ENCODE peak calls at places on chromosomes 16 and 17, in eight cellular contexts. Y is AG10803, X is HuH-7.5, D is HFFc6, S is left lung, V is T-helper 2 cell, M is posterior cingulate gyrus, J is AG09309. U is an unnamed sample.

GRCh38 chr17:44386182-44386525 is 3.3 kb downstream of the ITGA2B start:
- DNase-seq in J (no peak), X (no peak), Y (no peak), D (no peak), S (no peak), M (no peak), V (no peak), U (no peak)

GRCh38 chr17:8985054-8985701 is 19.7 kb upstream of the PIK3R5 start:
- DNase-seq in M (no peak), J (no peak), Y (no peak), D (no peak), S (no peak), V (no peak), X (no peak), U (no peak)

GRCh38 chr17:63917646-63918045 is 993 bp downstream of the GH1 start:
- DNase-seq in Y (no peak), X (no peak), M (no peak), D (no peak), V (no peak), S (peak; percentile 54), J (no peak), U (no peak)

GRCh38 chr16:72946474-72947194 is 101.3 kb downstream of the ZFHX3 start:
- DNase-seq in D (no peak), J (no peak), S (no peak), M (no peak), V (no peak), X (no peak), Y (no peak), U (no peak)

GRCh38 chr16:68247932-68248331 is 2.8 kb downstream of the PLA2G15 start:
- DNase-seq in Y (no peak), S (no peak), M (no peak), D (no peak), X (no peak), J (no peak), V (no peak), U (no peak)

GRCh38 chr17:33328129-33328528 is 35.0 kb upstream of the ASIC2 start:
- DNase-seq in Y (no peak), J (no peak), M (no peak), V (no peak), X (no peak), S (no peak), D (no peak), U (no peak)

GRCh38 chr17:36643086-36643685 is 41.8 kb downstream of the MRM1 start:
- DNase-seq in M (no peak), X (no peak), V (no peak), D (no peak), S (no peak), J (no peak), Y (no peak), U (no peak)

GRCh38 chr17:3892095-3892998 is 506 bp downstream of the CAMKK1 start:
- DNase-seq in S (peak; percentile 94), M (peak; percentile 75), V (peak; percentile 55), X (peak; percentile 51), Y (peak; percentile 72), J (no peak), D (peak; percentile 75), U (peak; percentile 10)

GRCh38 chr17:4364622-4365041 is 1.8 kb downstream of the UBE2G1 start:
- DNase-seq in J (no peak), Y (no peak), M (no peak), V (no peak), S (no peak), X (no peak), D (no peak), U (no peak)

GRCh38 chr16:85361441-85362118 is 249.3 kb upstream of the CIBAR2 start:
- DNase-seq in S (no peak), V (no peak), D (no peak), X (no peak), J (no peak), Y (no peak), M (no peak), U (no peak)

GRCh38 chr17:48834973-48835372 is 4.1 kb downstream of the CALCOCO2 start:
- DNase-seq in D (no peak), V (no peak), X (no peak), J (no peak), M (no peak), Y (no peak), S (no peak), U (no peak)